ENCODE peak calls at places on chromosomes 16 and 17, in five cellular contexts. One of them, this sample, is unnamed.

GRCh38 chr17:21211825-21212479 is 2.0 kb downstream of the TMEM11 start:
- DNase-seq in mucosa of descending colon: peak
- DNase-seq in ascending aorta: no peak
- DNase-seq in brain microvascular endothelial cell: no peak
- DNase-seq in AG04450: no peak
- DNase-seq in this sample: no peak

GRCh38 chr17:50440172-50440837 is 14.3 kb downstream of the ACSF2 start:
- DNase-seq in mucosa of descending colon: peak
- DNase-seq in ascending aorta: no peak
- DNase-seq in brain microvascular endothelial cell: no peak
- DNase-seq in AG04450: no peak
- DNase-seq in this sample: peak

GRCh38 chr16:84851192-84852127 is 31.7 kb downstream of the CRISPLD2 start:
- DNase-seq in mucosa of descending colon: no peak
- DNase-seq in ascending aorta: no peak
- DNase-seq in brain microvascular endothelial cell: peak
- DNase-seq in AG04450: peak
- DNase-seq in this sample: peak

GRCh38 chr16:54422569-54422978 is 136.0 kb upstream of the IRX3 start:
- DNase-seq in mucosa of descending colon: no peak
- DNase-seq in ascending aorta: no peak
- DNase-seq in brain microvascular endothelial cell: peak
- DNase-seq in AG04450: no peak
- DNase-seq in this sample: no peak

GRCh38 chr17:62580947-62581346 is 46.5 kb upstream of the MRC2 start:
- DNase-seq in mucosa of descending colon: no peak
- DNase-seq in ascending aorta: no peak
- DNase-seq in brain microvascular endothelial cell: no peak
- DNase-seq in AG04450: no peak
- DNase-seq in this sample: no peak

GRCh38 chr16:50298075-50298460 is 31.7 kb downstream of the ADCY7 start:
- DNase-seq in mucosa of descending colon: peak
- DNase-seq in ascending aorta: no peak
- DNase-seq in brain microvascular endothelial cell: no peak
- DNase-seq in AG04450: no peak
- DNase-seq in this sample: no peak

GRCh38 chr16:52528393-52529080 is 18.4 kb downstream of the TOX3 start:
- DNase-seq in mucosa of descending colon: no peak
- DNase-seq in ascending aorta: no peak
- DNase-seq in brain microvascular endothelial cell: no peak
- DNase-seq in AG04450: no peak
- DNase-seq in this sample: peak

GRCh38 chr16:85238233-85238647 is 126.0 kb upstream of the CIBAR2 start:
- DNase-seq in mucosa of descending colon: peak
- DNase-seq in ascending aorta: peak
- DNase-seq in brain microvascular endothelial cell: peak
- DNase-seq in AG04450: peak
- DNase-seq in this sample: no peak

GRCh38 chr16:30728904-30729672 is 19.1 kb upstream of the PHKG2 start:
- DNase-seq in mucosa of descending colon: peak
- DNase-seq in ascending aorta: no peak
- DNase-seq in brain microvascular endothelial cell: no peak
- DNase-seq in AG04450: no peak
- DNase-seq in this sample: no peak

GRCh38 chr16:54931757-54932660 is 1.3 kb downstream of the IRX5 start:
- DNase-seq in mucosa of descending colon: no peak
- DNase-seq in ascending aorta: no peak
- DNase-seq in brain microvascular endothelial cell: no peak
- DNase-seq in AG04450: no peak
- DNase-seq in this sample: no peak

GRCh38 chr17:2892305-2892971 is 96.2 kb downstream of the RAP1GAP2 start:
- DNase-seq in mucosa of descending colon: no peak
- DNase-seq in ascending aorta: no peak
- DNase-seq in brain microvascular endothelial cell: peak
- DNase-seq in AG04450: peak
- DNase-seq in this sample: peak

GRCh38 chr17:5888811-5889210 is 181.4 kb upstream of the WSCD1 start:
- DNase-seq in mucosa of descending colon: no peak
- DNase-seq in ascending aorta: no peak
- DNase-seq in brain microvascular endothelial cell: no peak
- DNase-seq in AG04450: no peak
- DNase-seq in this sample: no peak

GRCh38 chr17:13182450-13182849 is 164.6 kb upstream of the ELAC2 start:
- DNase-seq in mucosa of descending colon: peak
- DNase-seq in ascending aorta: no peak
- DNase-seq in brain microvascular endothelial cell: no peak
- DNase-seq in AG04450: no peak
- DNase-seq in this sample: no peak

GRCh38 chr16:14559809-14560227 is 70.2 kb downstream of the PARN start:
- DNase-seq in mucosa of descending colon: peak
- DNase-seq in ascending aorta: no peak
- DNase-seq in brain microvascular endothelial cell: peak
- DNase-seq in AG04450: no peak
- DNase-seq in this sample: no peak

GRCh38 chr17:65987988-65988387 is 203.9 kb downstream of the CEP112 start:
- DNase-seq in mucosa of descending colon: no peak
- DNase-seq in ascending aorta: no peak
- DNase-seq in brain microvascular endothelial cell: peak
- DNase-seq in AG04450: peak
- DNase-seq in this sample: peak

GRCh38 chr16:67150833-67151396 is at the start of gene B3GNT9:
- DNase-seq in mucosa of descending colon: peak
- DNase-seq in ascending aorta: no peak
- DNase-seq in brain microvascular endothelial cell: peak
- DNase-seq in AG04450: peak
- DNase-seq in this sample: peak

GRCh38 chr16:73289232-73289631 is 241.3 kb upstream of the ZFHX3 start:
- DNase-seq in mucosa of descending colon: no peak
- DNase-seq in ascending aorta: no peak
- DNase-seq in brain microvascular endothelial cell: no peak
- DNase-seq in AG04450: no peak
- DNase-seq in this sample: no peak
- TF ChIP-seq CTCF in mucosa of descending colon: no peak
- TF ChIP-seq CTCF in ascending aorta: no peak
- TF ChIP-seq CTCF in brain microvascular endothelial cell: no peak
- TF ChIP-seq CTCF in AG04450: no peak
- TF ChIP-seq CTCF in this sample: no peak

GRCh38 chr17:18320301-18320700 is 5.2 kb downstream of the SMCR8 start:
- DNase-seq in mucosa of descending colon: no peak
- DNase-seq in ascending aorta: no peak
- DNase-seq in brain microvascular endothelial cell: no peak
- DNase-seq in AG04450: no peak
- DNase-seq in this sample: no peak

GRCh38 chr17:18318122-18318521 is 3.0 kb downstream of the SMCR8 start:
- DNase-seq in mucosa of descending colon: no peak
- DNase-seq in ascending aorta: no peak
- DNase-seq in brain microvascular endothelial cell: no peak
- DNase-seq in AG04450: no peak
- DNase-seq in this sample: no peak

GRCh38 chr17:18318771-18319450 is 3.8 kb downstream of the SMCR8 start:
- DNase-seq in mucosa of descending colon: no peak
- DNase-seq in ascending aorta: no peak
- DNase-seq in brain microvascular endothelial cell: no peak
- DNase-seq in AG04450: no peak
- DNase-seq in this sample: no peak

GRCh38 chr17:18321309-18321708 is 6.2 kb downstream of the SMCR8 start:
- DNase-seq in mucosa of descending colon: no peak
- DNase-seq in ascending aorta: no peak
- DNase-seq in brain microvascular endothelial cell: no peak
- DNase-seq in AG04450: no peak
- DNase-seq in this sample: no peak

DNA sequence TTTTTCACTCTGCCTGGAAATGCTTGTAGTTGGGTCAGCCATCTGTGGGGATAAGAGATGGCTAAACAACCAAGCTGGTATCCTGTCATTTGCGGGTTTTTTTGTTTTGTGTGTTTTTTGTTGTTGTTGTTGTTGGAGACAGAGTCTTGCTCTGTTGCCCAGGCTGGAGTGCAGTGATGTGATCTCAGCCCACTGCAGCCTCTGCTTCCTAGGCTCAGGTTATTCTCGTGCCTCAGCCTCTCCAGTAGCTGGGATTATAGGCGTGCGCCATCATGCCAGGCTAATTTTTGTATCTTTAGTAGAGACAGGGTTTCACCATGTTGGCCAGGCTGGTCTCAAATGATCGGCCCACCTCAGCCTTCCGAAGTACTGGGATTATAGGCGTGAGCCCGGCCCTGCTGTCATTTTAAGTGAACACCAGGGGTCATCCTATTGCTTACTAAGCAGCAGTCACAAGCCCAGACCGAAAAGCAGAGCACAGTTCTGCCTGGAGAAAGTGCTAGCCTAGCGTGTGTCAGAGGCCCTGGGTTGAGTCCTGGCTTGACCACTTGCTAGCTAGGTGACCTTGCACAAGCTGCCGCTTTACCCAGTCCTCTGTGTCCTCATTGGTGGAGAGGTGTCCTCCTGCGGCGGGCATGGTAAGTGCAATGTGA is 4.6 kb downstream of the SMCR8 start:
- DNase-seq in mucosa of descending colon: no peak
- DNase-seq in ascending aorta: no peak
- DNase-seq in brain microvascular endothelial cell: peak
- DNase-seq in AG04450: peak
- DNase-seq in this sample: no peak
- TF ChIP-seq CTCF in mucosa of descending colon: no peak
- TF ChIP-seq CTCF in ascending aorta: no peak
- TF ChIP-seq CTCF in brain microvascular endothelial cell: peak
- TF ChIP-seq CTCF in AG04450: peak
- TF ChIP-seq CTCF in this sample: no peak

GRCh38 chr16:65667013-65667578 is 545.2 kb upstream of the CDH11 start:
- DNase-seq in mucosa of descending colon: no peak
- DNase-seq in ascending aorta: no peak
- DNase-seq in brain microvascular endothelial cell: peak
- DNase-seq in AG04450: no peak
- DNase-seq in this sample: no peak
- TF ChIP-seq CTCF in mucosa of descending colon: no peak
- TF ChIP-seq CTCF in ascending aorta: no peak
- TF ChIP-seq CTCF in brain microvascular endothelial cell: peak
- TF ChIP-seq CTCF in AG04450: peak
- TF ChIP-seq CTCF in this sample: no peak

DNA sequence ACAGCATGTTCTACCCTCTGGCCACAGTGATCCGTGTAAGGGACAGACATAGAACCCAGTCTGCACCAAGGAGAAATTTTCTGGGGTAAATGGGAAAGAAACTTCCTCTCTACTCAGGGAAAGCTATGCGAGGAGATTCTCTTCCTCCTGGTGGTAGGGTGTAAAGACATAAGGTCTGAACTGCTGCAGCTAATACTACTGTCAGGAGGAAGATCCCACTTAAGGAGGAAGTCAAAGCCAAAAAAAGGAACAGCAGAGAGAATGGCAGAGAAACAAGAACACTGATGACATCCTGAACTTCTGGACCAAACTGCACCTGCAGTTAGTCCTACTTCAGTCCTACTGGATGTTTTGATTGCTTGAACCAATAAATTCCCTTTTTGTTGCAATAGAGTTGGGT is 7.1 kb upstream of the TM4SF5 start:
- DNase-seq in mucosa of descending colon: no peak
- DNase-seq in ascending aorta: no peak
- DNase-seq in brain microvascular endothelial cell: no peak
- DNase-seq in AG04450: no peak
- DNase-seq in this sample: no peak
- TF ChIP-seq CTCF in mucosa of descending colon: no peak
- TF ChIP-seq CTCF in ascending aorta: no peak
- TF ChIP-seq CTCF in brain microvascular endothelial cell: no peak
- TF ChIP-seq CTCF in AG04450: no peak
- TF ChIP-seq CTCF in this sample: no peak

DNA sequence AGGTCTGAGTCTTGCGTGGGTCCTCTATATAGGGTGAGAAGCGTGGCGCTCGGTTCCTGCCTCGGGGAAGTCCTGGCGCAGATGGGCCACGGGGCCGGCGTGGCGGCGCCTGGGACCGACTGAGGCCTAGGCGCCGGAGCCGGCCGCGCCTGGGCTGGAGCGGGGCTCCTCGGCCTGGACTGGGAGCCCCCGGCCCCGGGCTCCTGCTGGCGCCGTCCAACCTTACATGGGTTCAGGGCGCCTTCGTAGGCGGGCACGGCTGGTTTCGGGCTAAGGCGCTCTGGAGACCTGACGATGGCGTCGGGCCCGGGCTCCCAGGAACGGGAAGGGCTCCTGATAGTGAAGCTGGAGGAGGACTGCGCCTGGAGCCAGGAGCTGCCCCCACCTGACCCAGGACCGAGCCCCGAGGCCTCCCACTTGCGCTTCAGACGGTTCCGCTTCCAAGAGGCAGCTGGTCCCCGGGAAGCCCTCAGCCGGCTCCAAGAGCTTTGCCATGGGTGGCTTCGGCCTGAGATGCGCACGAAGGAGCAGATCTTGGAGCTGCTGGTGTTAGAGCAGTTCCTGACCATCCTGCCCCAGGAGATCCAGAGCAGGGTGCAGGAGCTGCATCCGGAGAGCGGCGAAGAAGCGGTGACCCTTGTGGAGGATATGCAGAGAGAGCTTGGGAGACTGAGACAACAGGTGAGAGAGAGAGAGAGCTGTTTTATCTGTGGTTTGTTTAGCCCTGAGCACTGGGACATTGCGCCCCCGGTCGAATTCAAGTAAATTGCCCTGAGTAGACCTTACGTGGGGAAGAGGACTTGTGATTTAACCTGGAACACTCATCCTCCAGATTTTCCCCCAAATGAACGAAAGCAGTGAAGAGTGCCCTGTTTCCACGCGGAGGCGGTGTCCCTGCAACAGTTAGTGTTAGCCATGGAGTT is 495 bp downstream of the ZNF263 start:
- DNase-seq in mucosa of descending colon: no peak
- DNase-seq in ascending aorta: no peak
- DNase-seq in brain microvascular endothelial cell: no peak
- DNase-seq in AG04450: no peak
- DNase-seq in this sample: no peak
- TF ChIP-seq CTCF in mucosa of descending colon: no peak
- TF ChIP-seq CTCF in ascending aorta: no peak
- TF ChIP-seq CTCF in brain microvascular endothelial cell: no peak
- TF ChIP-seq CTCF in AG04450: no peak
- TF ChIP-seq CTCF in this sample: no peak

DNA sequence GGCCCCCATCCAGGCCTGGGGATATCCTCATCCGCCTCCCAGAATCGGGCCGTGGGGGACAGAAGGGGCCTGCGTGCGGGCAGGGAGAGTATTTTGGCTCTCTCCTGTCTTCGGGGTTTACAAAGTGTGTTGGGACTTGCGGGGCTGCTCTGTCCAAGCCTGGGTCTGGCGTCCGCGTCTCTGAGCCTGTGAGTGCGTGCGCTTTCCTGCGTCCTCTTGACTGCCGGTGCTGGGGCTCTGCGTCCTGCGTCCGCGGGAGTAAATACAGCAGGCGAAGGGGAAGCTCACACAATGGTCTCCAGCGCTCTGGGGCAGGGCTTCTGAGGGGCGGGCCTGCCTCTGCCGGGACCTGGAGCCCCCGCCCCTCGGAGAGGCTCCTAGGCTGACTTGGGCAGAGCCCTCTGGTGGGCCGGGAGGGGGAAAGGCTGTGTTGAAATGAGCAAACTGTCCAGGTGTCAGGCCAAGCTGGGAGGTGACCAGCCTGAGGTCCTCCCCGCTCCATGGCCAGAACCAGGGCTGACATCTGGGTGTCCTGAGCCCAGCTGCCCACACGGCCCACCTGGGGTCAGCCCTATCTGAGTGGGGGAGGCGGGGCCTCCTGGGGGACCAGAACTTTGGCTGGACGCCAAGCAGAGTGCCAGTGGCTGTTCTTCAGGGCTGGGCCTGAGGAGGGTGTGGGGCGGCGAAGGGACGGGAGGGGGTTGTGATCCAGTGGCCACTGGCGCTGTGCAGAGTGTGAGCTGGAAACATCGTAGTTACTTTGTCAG is 233.6 kb downstream of the SEC14L1 start:
- DNase-seq in mucosa of descending colon: peak
- DNase-seq in ascending aorta: peak
- DNase-seq in brain microvascular endothelial cell: peak
- DNase-seq in AG04450: peak
- DNase-seq in this sample: no peak
- TF ChIP-seq CTCF in mucosa of descending colon: no peak
- TF ChIP-seq CTCF in ascending aorta: no peak
- TF ChIP-seq CTCF in brain microvascular endothelial cell: peak
- TF ChIP-seq CTCF in AG04450: peak
- TF ChIP-seq CTCF in this sample: no peak

This sample was measured in Calu3.